ENCODE peak calls at places on chromosomes 16 and 17, in four cellular contexts. One of them, this sample, is unnamed.

GRCh38 chr17:13520899-13521572 is 80.7 kb downstream of the HS3ST3A1 start:
- DNase-seq in AG09319: peak; percentile 63
- DNase-seq in cardiac fibroblast: peak; percentile 82
- DNase-seq in stomach: no peak
- DNase-seq in this sample: no peak

GRCh38 chr16:52528393-52529080 is 18.4 kb downstream of the TOX3 start:
- DNase-seq in cardiac fibroblast: no peak
- DNase-seq in AG09319: no peak
- DNase-seq in stomach: peak; percentile 86
- DNase-seq in this sample: no peak

GRCh38 chr16:26666486-26666885 is 400.2 kb upstream of the C16orf82 start:
- DNase-seq in AG09319: no peak
- DNase-seq in cardiac fibroblast: no peak
- DNase-seq in stomach: no peak
- DNase-seq in this sample: no peak

GRCh38 chr17:63369233-63369632 is 76.9 kb downstream of the CYB561 start:
- DNase-seq in cardiac fibroblast: peak; percentile 52
- DNase-seq in AG09319: no peak
- DNase-seq in stomach: no peak
- DNase-seq in this sample: no peak

GRCh38 chr17:31832748-31833147 is 26.3 kb downstream of the COPRS start:
- DNase-seq in stomach: no peak
- DNase-seq in AG09319: no peak
- DNase-seq in cardiac fibroblast: no peak
- DNase-seq in this sample: no peak

GRCh38 chr16:67395458-67396158 is 2.3 kb upstream of the TPPP3 start:
- DNase-seq in stomach: no peak
- DNase-seq in AG09319: no peak
- DNase-seq in cardiac fibroblast: no peak
- DNase-seq in this sample: peak; percentile 44

GRCh38 chr17:55588446-55588845 is 77.2 kb upstream of the SMIM36 start:
- DNase-seq in stomach: no peak
- DNase-seq in cardiac fibroblast: peak; percentile 16
- DNase-seq in AG09319: no peak
- DNase-seq in this sample: no peak

GRCh38 chr16:85479972-85480726 is 133.0 kb upstream of the GSE1 start:
- DNase-seq in AG09319: no peak
- DNase-seq in stomach: peak; percentile 72
- DNase-seq in cardiac fibroblast: no peak
- DNase-seq in this sample: no peak

GRCh38 chr17:5868916-5869475 is 201.2 kb upstream of the WSCD1 start:
- DNase-seq in stomach: no peak
- DNase-seq in AG09319: no peak
- DNase-seq in cardiac fibroblast: no peak
- DNase-seq in this sample: no peak

GRCh38 chr17:38733315-38734234 is 3.4 kb downstream of the CISD3 start:
- DNase-seq in cardiac fibroblast: no peak
- DNase-seq in AG09319: no peak
- DNase-seq in stomach: no peak
- DNase-seq in this sample: no peak

GRCh38 chr17:63950940-63951907 is 19.1 kb upstream of the CD79B start:
- DNase-seq in stomach: peak; percentile 71
- DNase-seq in AG09319: no peak
- DNase-seq in cardiac fibroblast: no peak
- DNase-seq in this sample: no peak

GRCh38 chr16:23494188-23494587 is 16.1 kb downstream of the GGA2 start:
- DNase-seq in cardiac fibroblast: no peak
- DNase-seq in stomach: no peak
- DNase-seq in AG09319: no peak
- DNase-seq in this sample: no peak

GRCh38 chr16:67862623-67863583 is 9.9 kb upstream of the EDC4 start:
- DNase-seq in cardiac fibroblast: peak; percentile 79
- DNase-seq in AG09319: no peak
- DNase-seq in stomach: peak; percentile 37
- DNase-seq in this sample: no peak

GRCh38 chr16:27378871-27379580 is 22.9 kb upstream of the IL21R start:
- DNase-seq in stomach: no peak
- DNase-seq in AG09319: no peak
- DNase-seq in cardiac fibroblast: no peak
- DNase-seq in this sample: no peak

GRCh38 chr17:81869221-81870154 is 1.6 kb downstream of the ARHGDIA start:
- DNase-seq in AG09319: no peak
- DNase-seq in cardiac fibroblast: peak; percentile 55
- DNase-seq in stomach: peak; percentile 33
- DNase-seq in this sample: peak; percentile 67

GRCh38 chr16:68401871-68402747 is 46.2 kb downstream of the SMPD3 start:
- DNase-seq in AG09319: no peak
- DNase-seq in cardiac fibroblast: peak; percentile 5
- DNase-seq in stomach: no peak
- DNase-seq in this sample: no peak

GRCh38 chr17:42334667-42335066 is 46.4 kb downstream of the STAT5A start:
- DNase-seq in cardiac fibroblast: no peak
- DNase-seq in AG09319: no peak
- DNase-seq in stomach: no peak
- DNase-seq in this sample: no peak

GRCh38 chr16:50318796-50319578 is 49.8 kb downstream of the BRD7 start:
- DNase-seq in cardiac fibroblast: no peak
- DNase-seq in stomach: no peak
- DNase-seq in AG09319: no peak
- DNase-seq in this sample: no peak

GRCh38 chr17:31657876-31658275 is 201.2 kb downstream of the COPRS start:
- DNase-seq in cardiac fibroblast: no peak
- DNase-seq in stomach: no peak
- DNase-seq in AG09319: no peak
- DNase-seq in this sample: no peak

GRCh38 chr16:79612207-79612606 is 11.7 kb upstream of the MAF start:
- DNase-seq in cardiac fibroblast: no peak
- DNase-seq in AG09319: no peak
- DNase-seq in stomach: no peak
- DNase-seq in this sample: no peak

GRCh38 chr16:82639666-82640336 is 13.0 kb downstream of the CDH13 start:
- DNase-seq in cardiac fibroblast: peak; percentile 71
- DNase-seq in stomach: peak; percentile 62
- DNase-seq in AG09319: no peak
- DNase-seq in this sample: peak; percentile 71

GRCh38 chr17:83196088-83196765 is 116.8 kb downstream of the METRNL start:
- DNase-seq in stomach: no peak
- DNase-seq in AG09319: peak; percentile 46
- DNase-seq in cardiac fibroblast: peak; percentile 51
- DNase-seq in this sample: peak; percentile 42

GRCh38 chr16:55661842-55662479 is 6.2 kb downstream of the SLC6A2 start:
- DNase-seq in stomach: no peak
- DNase-seq in AG09319: no peak
- DNase-seq in cardiac fibroblast: no peak
- DNase-seq in this sample: no peak

GRCh38 chr16:47142469-47143328 is 1.0 kb downstream of the NETO2 start:
- DNase-seq in stomach: peak; percentile 29
- DNase-seq in AG09319: no peak
- DNase-seq in cardiac fibroblast: peak; percentile 38
- DNase-seq in this sample: peak; percentile 48

GRCh38 chr17:27459433-27459832 is 3.2 kb downstream of the KSR1 start:
- DNase-seq in stomach: no peak
- DNase-seq in cardiac fibroblast: peak; percentile 35
- DNase-seq in AG09319: no peak
- DNase-seq in this sample: no peak
- TF ChIP-seq CTCF in stomach: no peak
- TF ChIP-seq CTCF in cardiac fibroblast: no peak
- TF ChIP-seq CTCF in AG09319: no peak
- TF ChIP-seq CTCF in this sample: no peak

GRCh38 chr16:89983550-89983949 is 35.0 kb downstream of the DEF8 start:
- DNase-seq in stomach: no peak
- DNase-seq in cardiac fibroblast: no peak
- DNase-seq in AG09319: no peak
- DNase-seq in this sample: no peak

GRCh38 chr16:89984215-89984614 is 35.0 kb downstream of the DBNDD1 start:
- DNase-seq in stomach: no peak
- DNase-seq in cardiac fibroblast: no peak
- DNase-seq in AG09319: no peak
- DNase-seq in this sample: no peak

GRCh38 chr16:89987169-89987568 is 32.1 kb downstream of the DBNDD1 start:
- DNase-seq in stomach: no peak
- DNase-seq in cardiac fibroblast: no peak
- DNase-seq in AG09319: no peak
- DNase-seq in this sample: no peak

GRCh38 chr16:89986600-89986999 is 32.7 kb downstream of the DBNDD1 start:
- DNase-seq in AG09319: no peak
- DNase-seq in stomach: no peak
- DNase-seq in cardiac fibroblast: no peak
- DNase-seq in this sample: no peak

DNA sequence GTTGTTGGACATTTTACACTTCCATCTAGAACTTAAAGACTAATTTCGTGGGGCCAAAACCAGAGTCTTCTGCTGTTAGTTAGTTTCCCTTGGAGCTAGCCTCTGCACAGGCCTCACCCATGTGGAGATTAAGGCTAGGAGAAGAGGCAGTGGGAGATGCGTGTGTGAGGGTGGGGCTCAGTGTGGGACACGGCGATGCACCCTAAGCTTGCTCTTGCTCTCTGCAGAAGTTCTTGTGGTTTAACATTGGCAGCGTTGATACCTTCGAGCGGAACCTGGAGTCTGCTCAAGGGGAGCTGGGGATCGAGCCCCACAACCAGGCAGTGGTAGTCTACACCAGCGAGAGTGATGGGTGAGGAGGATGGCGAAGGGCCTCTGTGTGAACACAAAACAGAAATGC is 34.0 kb downstream of the DBNDD1 start:
- DNase-seq in AG09319: no peak
- DNase-seq in stomach: no peak
- DNase-seq in cardiac fibroblast: no peak
- DNase-seq in this sample: no peak
- TF ChIP-seq CTCF in AG09319: no peak
- TF ChIP-seq CTCF in stomach: no peak
- TF ChIP-seq CTCF in cardiac fibroblast: no peak
- TF ChIP-seq CTCF in this sample: no peak

DNA sequence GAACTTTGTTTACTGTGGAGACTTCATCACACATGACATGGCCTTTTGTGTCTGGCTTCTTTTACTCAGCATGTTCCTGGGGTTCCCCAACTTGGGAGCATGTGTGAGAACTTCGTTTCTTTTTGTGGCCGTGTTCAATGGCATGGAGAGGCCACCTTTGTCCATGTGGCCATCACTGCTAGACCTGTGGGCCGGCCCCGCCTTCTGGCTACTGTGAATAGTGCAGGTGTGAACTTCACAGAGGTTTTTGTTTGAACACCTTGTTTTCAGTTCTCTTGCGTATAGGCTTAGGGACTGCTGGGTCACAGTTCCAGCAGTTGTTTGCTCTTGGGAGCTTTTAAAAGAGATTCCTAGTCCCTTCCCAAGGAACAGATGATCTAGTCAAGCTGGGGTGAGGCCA is 5.7 kb upstream of the SLC38A8 start:
- DNase-seq in AG09319: no peak
- DNase-seq in stomach: peak; percentile 59
- DNase-seq in cardiac fibroblast: no peak
- DNase-seq in this sample: no peak
- TF ChIP-seq CTCF in AG09319: no peak
- TF ChIP-seq CTCF in stomach: no peak
- TF ChIP-seq CTCF in cardiac fibroblast: no peak
- TF ChIP-seq CTCF in this sample: peak; percentile 10

GRCh38 chr17:47847341-47848197 is 3.4 kb downstream of the SP6 start:
- DNase-seq in AG09319: no peak
- DNase-seq in cardiac fibroblast: no peak
- DNase-seq in stomach: no peak
- DNase-seq in this sample: no peak
- TF ChIP-seq CTCF in AG09319: peak; percentile 29
- TF ChIP-seq CTCF in cardiac fibroblast: peak; percentile 34
- TF ChIP-seq CTCF in stomach: no peak
- TF ChIP-seq CTCF in this sample: no peak

GRCh38 chr17:39951924-39952664 is 10.7 kb upstream of the GSDMA start:
- DNase-seq in cardiac fibroblast: no peak
- DNase-seq in AG09319: no peak
- DNase-seq in stomach: no peak
- DNase-seq in this sample: no peak

GRCh38 chr17:39953471-39953888 is 9.3 kb upstream of the GSDMA start:
- DNase-seq in AG09319: no peak
- DNase-seq in stomach: no peak
- DNase-seq in cardiac fibroblast: no peak
- DNase-seq in this sample: no peak

GRCh38 chr17:39952665-39953470 is 9.9 kb upstream of the GSDMA start:
- DNase-seq in stomach: peak; percentile 99
- DNase-seq in AG09319: peak; percentile 89
- DNase-seq in cardiac fibroblast: peak; percentile 98
- DNase-seq in this sample: peak; percentile 100

GRCh38 chr17:39955726-39956225 is 7.0 kb upstream of the GSDMA start:
- DNase-seq in AG09319: no peak
- DNase-seq in cardiac fibroblast: no peak
- DNase-seq in stomach: no peak
- DNase-seq in this sample: no peak

GRCh38 chr17:39954876-39955275 is 7.9 kb upstream of the GSDMA start:
- DNase-seq in AG09319: no peak
- DNase-seq in cardiac fibroblast: no peak
- DNase-seq in stomach: no peak
- DNase-seq in this sample: no peak
- TF ChIP-seq CTCF in AG09319: no peak
- TF ChIP-seq CTCF in cardiac fibroblast: no peak
- TF ChIP-seq CTCF in stomach: no peak
- TF ChIP-seq CTCF in this sample: no peak